ENCODE peak calls at places on chromosome 6, in five cellular contexts. One of them, this sample, is unnamed. For H3K27me3, the result is how much of the 10 kb centered on the place peaks cover.

GRCh38 chr6:139367810-139368321 is 6.6 kb downstream of the CITED2 start:
- DNase-seq in astrocyte: peak
- DNase-seq in transverse colon: no peak
- DNase-seq in body of pancreas: no peak
- DNase-seq in right lobe of liver: no peak
- DNase-seq in this sample: no peak

GRCh38 chr6:156396791-156397418 is 380.3 kb upstream of the ARID1B start:
- DNase-seq in astrocyte: no peak
- DNase-seq in right lobe of liver: no peak
- DNase-seq in body of pancreas: no peak
- DNase-seq in transverse colon: no peak
- DNase-seq in this sample: no peak

GRCh38 chr6:1485678-1486077 is 96.3 kb downstream of the FOXF2 start:
- DNase-seq in astrocyte: peak
- DNase-seq in transverse colon: no peak
- DNase-seq in right lobe of liver: no peak
- DNase-seq in body of pancreas: no peak
- DNase-seq in this sample: peak

GRCh38 chr6:41558033-41558807 is 12.0 kb downstream of the FOXP4 start:
- DNase-seq in astrocyte: peak
- DNase-seq in right lobe of liver: peak
- DNase-seq in body of pancreas: peak
- DNase-seq in transverse colon: no peak
- DNase-seq in this sample: no peak

GRCh38 chr6:56902551-56903464 is 52.1 kb upstream of the BEND6 start:
- DNase-seq in astrocyte: peak
- DNase-seq in body of pancreas: no peak
- DNase-seq in transverse colon: no peak
- DNase-seq in right lobe of liver: no peak
- DNase-seq in this sample: peak

GRCh38 chr6:47371139-47371874 is 61.6 kb upstream of the TNFRSF21 start:
- DNase-seq in right lobe of liver: no peak
- DNase-seq in astrocyte: no peak
- DNase-seq in body of pancreas: no peak
- DNase-seq in transverse colon: no peak
- DNase-seq in this sample: no peak

GRCh38 chr6:5905431-5906339 is 101.0 kb downstream of the NRN1 start:
- DNase-seq in transverse colon: peak
- DNase-seq in body of pancreas: peak
- DNase-seq in astrocyte: peak
- DNase-seq in right lobe of liver: no peak
- DNase-seq in this sample: peak

GRCh38 chr6:3813918-3814317 is 35.3 kb upstream of the FAM50B start:
- DNase-seq in right lobe of liver: no peak
- DNase-seq in body of pancreas: no peak
- DNase-seq in transverse colon: no peak
- DNase-seq in astrocyte: no peak
- DNase-seq in this sample: no peak

GRCh38 chr6:105482227-105482839 is 79.5 kb upstream of the PREP start:
- DNase-seq in transverse colon: peak
- DNase-seq in body of pancreas: peak
- DNase-seq in right lobe of liver: no peak
- DNase-seq in astrocyte: no peak
- DNase-seq in this sample: no peak

GRCh38 chr6:69622230-69622629 is 174.6 kb downstream of the LMBRD1 start:
- DNase-seq in body of pancreas: peak
- DNase-seq in right lobe of liver: no peak
- DNase-seq in transverse colon: no peak
- DNase-seq in astrocyte: no peak
- DNase-seq in this sample: no peak

GRCh38 chr6:163405412-163406309 is 8.9 kb upstream of the QKI start:
- DNase-seq in right lobe of liver: peak
- DNase-seq in body of pancreas: peak
- DNase-seq in astrocyte: no peak
- DNase-seq in transverse colon: peak
- DNase-seq in this sample: no peak

GRCh38 chr6:143545976-143546547 is 34.5 kb upstream of the FUCA2 start:
- DNase-seq in astrocyte: peak
- DNase-seq in right lobe of liver: no peak
- DNase-seq in transverse colon: no peak
- DNase-seq in body of pancreas: no peak
- DNase-seq in this sample: peak

GRCh38 chr6:89954721-89955148 is 60.5 kb downstream of the GJA10 start:
- DNase-seq in body of pancreas: no peak
- DNase-seq in astrocyte: no peak
- DNase-seq in transverse colon: no peak
- DNase-seq in right lobe of liver: no peak
- DNase-seq in this sample: peak

GRCh38 chr6:159871911-159872310 is 18.9 kb upstream of the MAS1 start:
- DNase-seq in astrocyte: peak
- DNase-seq in transverse colon: no peak
- DNase-seq in body of pancreas: no peak
- DNase-seq in right lobe of liver: no peak
- DNase-seq in this sample: no peak

GRCh38 chr6:134295953-134296553 is 21.9 kb downstream of the SGK1 start:
- DNase-seq in astrocyte: peak
- DNase-seq in body of pancreas: no peak
- DNase-seq in right lobe of liver: no peak
- DNase-seq in transverse colon: no peak
- DNase-seq in this sample: peak

GRCh38 chr6:16157909-16158308 is 29.0 kb downstream of the MYLIP start:
- DNase-seq in astrocyte: no peak
- DNase-seq in transverse colon: no peak
- DNase-seq in body of pancreas: peak
- DNase-seq in right lobe of liver: no peak
- DNase-seq in this sample: no peak

GRCh38 chr6:169087436-169088046 is 166.1 kb downstream of the THBS2 start:
- DNase-seq in right lobe of liver: no peak
- DNase-seq in transverse colon: no peak
- DNase-seq in astrocyte: peak
- DNase-seq in body of pancreas: no peak
- DNase-seq in this sample: no peak

GRCh38 chr6:144415014-144415413 is 129.9 kb downstream of the UTRN start:
- DNase-seq in transverse colon: no peak
- DNase-seq in right lobe of liver: no peak
- DNase-seq in astrocyte: peak
- DNase-seq in body of pancreas: no peak
- DNase-seq in this sample: peak

GRCh38 chr6:100658486-100658885 is 193.8 kb upstream of the SIM1 start:
- DNase-seq in transverse colon: no peak
- DNase-seq in body of pancreas: no peak
- DNase-seq in right lobe of liver: no peak
- DNase-seq in astrocyte: no peak
- DNase-seq in this sample: no peak

GRCh38 chr6:123117145-123117908 is 121.3 kb downstream of the CLVS2 start:
- DNase-seq in body of pancreas: no peak
- DNase-seq in astrocyte: no peak
- DNase-seq in right lobe of liver: no peak
- DNase-seq in transverse colon: no peak
- DNase-seq in this sample: no peak

GRCh38 chr6:27478141-27478705 is 5.3 kb upstream of the ZNF184 start:
- DNase-seq in right lobe of liver: no peak
- DNase-seq in astrocyte: peak
- DNase-seq in transverse colon: no peak
- DNase-seq in body of pancreas: no peak
- DNase-seq in this sample: peak

GRCh38 chr6:141309295-141309694 is 823.4 kb upstream of the GJE1 start:
- DNase-seq in astrocyte: no peak
- DNase-seq in right lobe of liver: no peak
- DNase-seq in transverse colon: no peak
- DNase-seq in body of pancreas: no peak
- DNase-seq in this sample: no peak

GRCh38 chr6:79425589-79426311 is 111.5 kb downstream of the LCA5 start:
- DNase-seq in right lobe of liver: no peak
- DNase-seq in astrocyte: no peak
- DNase-seq in transverse colon: no peak
- DNase-seq in body of pancreas: peak
- DNase-seq in this sample: no peak

GRCh38 chr6:168865-169455 is 123.3 kb upstream of the DUSP22 start:
- DNase-seq in body of pancreas: no peak
- DNase-seq in transverse colon: no peak
- DNase-seq in astrocyte: peak
- DNase-seq in right lobe of liver: no peak
- DNase-seq in this sample: peak

GRCh38 chr6:139743629-139744028 is 369.2 kb upstream of the CITED2 start:
- DNase-seq in body of pancreas: no peak
- DNase-seq in right lobe of liver: no peak
- DNase-seq in transverse colon: no peak
- DNase-seq in astrocyte: peak
- DNase-seq in this sample: peak

GRCh38 chr6:72621243-72622093 is at the start of gene KCNQ5:
- DNase-seq in body of pancreas: peak
- DNase-seq in right lobe of liver: peak
- DNase-seq in astrocyte: no peak
- DNase-seq in transverse colon: peak
- DNase-seq in this sample: no peak

GRCh38 chr6:3813150-3813780 is 35.9 kb upstream of the FAM50B start:
- DNase-seq in astrocyte: no peak
- DNase-seq in right lobe of liver: no peak
- DNase-seq in body of pancreas: no peak
- DNase-seq in transverse colon: no peak
- DNase-seq in this sample: peak

GRCh38 chr6:82783587-82784253 is 281.9 kb downstream of the UBE3D start:
- DNase-seq in right lobe of liver: no peak
- DNase-seq in body of pancreas: no peak
- DNase-seq in astrocyte: no peak
- DNase-seq in transverse colon: no peak
- DNase-seq in this sample: no peak

GRCh38 chr6:33732819-33733218 is 13.9 kb downstream of the IP6K3 start:
- DNase-seq in astrocyte: no peak
- DNase-seq in body of pancreas: no peak
- DNase-seq in transverse colon: no peak
- DNase-seq in right lobe of liver: no peak
- DNase-seq in this sample: no peak

GRCh38 chr6:145457556-145457955 is 277.8 kb downstream of the EPM2A start:
- DNase-seq in astrocyte: peak
- DNase-seq in right lobe of liver: no peak
- DNase-seq in transverse colon: no peak
- DNase-seq in body of pancreas: no peak
- DNase-seq in this sample: no peak

GRCh38 chr6:145454006-145454405 is 281.3 kb downstream of the EPM2A start:
- DNase-seq in astrocyte: no peak
- DNase-seq in body of pancreas: no peak
- DNase-seq in transverse colon: no peak
- DNase-seq in right lobe of liver: no peak
- DNase-seq in this sample: no peak

GRCh38 chr6:145453376-145453775 is 281.9 kb downstream of the EPM2A start:
- DNase-seq in transverse colon: no peak
- DNase-seq in astrocyte: no peak
- DNase-seq in body of pancreas: no peak
- DNase-seq in right lobe of liver: no peak
- DNase-seq in this sample: peak
- TF ChIP-seq CTCF in transverse colon: no peak
- TF ChIP-seq CTCF in astrocyte: peak
- TF ChIP-seq CTCF in body of pancreas: no peak
- TF ChIP-seq CTCF in right lobe of liver: peak
- TF ChIP-seq CTCF in this sample: no peak

DNA sequence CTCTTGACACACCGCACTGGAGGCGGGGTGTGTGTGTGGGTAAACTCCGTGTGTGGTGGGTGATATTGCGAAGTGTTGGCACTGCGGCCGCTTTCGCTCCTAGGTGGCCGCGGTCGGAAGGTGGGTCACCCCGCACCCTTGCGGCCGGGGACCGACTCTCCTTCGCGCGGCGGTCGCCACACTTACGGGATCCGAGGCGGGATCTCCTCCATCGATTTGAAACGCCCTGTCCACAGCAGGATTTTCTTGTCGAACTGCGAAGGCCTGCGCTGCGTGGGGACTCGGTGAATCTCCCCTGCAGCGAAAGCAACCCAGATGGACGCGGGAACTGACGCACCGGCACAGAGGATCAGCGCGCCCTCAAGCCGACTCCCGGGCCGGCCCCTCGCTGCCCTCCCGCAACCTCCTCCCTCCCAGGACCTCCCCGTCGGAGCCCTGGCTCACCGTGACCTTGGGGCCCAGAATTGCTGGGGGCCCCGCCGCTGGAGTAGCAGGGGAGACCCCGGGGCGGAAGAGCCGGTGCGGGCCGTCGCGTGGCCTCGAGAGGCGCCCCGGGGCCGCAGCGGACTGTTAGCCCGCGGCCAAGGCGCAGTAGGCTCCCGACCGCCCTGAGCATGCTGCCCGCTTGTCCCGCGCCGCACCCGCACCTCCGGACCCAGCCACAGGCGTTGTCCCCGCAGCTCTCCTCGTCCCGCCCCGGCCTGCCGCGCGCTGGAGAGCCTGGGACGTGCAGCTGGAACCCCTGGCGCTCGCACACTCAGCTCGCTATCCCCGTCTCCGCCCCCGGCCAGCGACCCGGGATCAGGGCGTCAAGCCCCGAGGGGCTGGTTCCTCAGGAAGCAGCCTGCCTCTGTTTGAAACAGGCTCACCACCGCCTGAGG is at the start of gene FAM162B:
- DNase-seq in transverse colon: peak
- DNase-seq in body of pancreas: peak
- DNase-seq in right lobe of liver: peak
- DNase-seq in astrocyte: peak
- DNase-seq in this sample: no peak
- H3K27me3 ChIP-seq in transverse colon: half or more
- H3K27me3 ChIP-seq in body of pancreas: under half
- H3K27me3 ChIP-seq in right lobe of liver: under half
- H3K27me3 ChIP-seq in astrocyte: under half
- H3K27me3 ChIP-seq in this sample: under half

DNA sequence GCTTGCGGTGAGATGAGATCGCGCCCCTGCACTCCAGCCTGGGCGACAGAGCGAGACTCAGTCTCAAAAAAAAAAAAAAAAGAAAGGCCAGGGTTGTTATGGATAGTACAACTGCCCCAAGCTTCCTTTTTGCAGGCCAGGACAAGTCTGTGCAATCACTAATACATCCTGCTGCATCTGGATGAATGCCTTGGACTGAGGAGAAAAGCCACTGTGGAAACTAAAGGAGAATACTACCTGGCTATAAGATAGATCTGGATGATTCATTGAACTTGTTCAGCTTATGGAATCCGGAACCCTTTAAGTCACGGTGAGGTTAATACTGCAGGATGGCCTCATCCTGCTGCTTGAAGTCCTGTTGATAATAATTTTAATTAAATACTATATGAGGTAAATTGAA is 278.2 kb downstream of the TFAP2A start:
- DNase-seq in transverse colon: no peak
- DNase-seq in astrocyte: no peak
- DNase-seq in body of pancreas: no peak
- DNase-seq in right lobe of liver: no peak
- DNase-seq in this sample: peak
- TF ChIP-seq CTCF in transverse colon: no peak
- TF ChIP-seq CTCF in astrocyte: no peak
- TF ChIP-seq CTCF in body of pancreas: no peak
- TF ChIP-seq CTCF in right lobe of liver: no peak
- TF ChIP-seq CTCF in this sample: no peak

DNA sequence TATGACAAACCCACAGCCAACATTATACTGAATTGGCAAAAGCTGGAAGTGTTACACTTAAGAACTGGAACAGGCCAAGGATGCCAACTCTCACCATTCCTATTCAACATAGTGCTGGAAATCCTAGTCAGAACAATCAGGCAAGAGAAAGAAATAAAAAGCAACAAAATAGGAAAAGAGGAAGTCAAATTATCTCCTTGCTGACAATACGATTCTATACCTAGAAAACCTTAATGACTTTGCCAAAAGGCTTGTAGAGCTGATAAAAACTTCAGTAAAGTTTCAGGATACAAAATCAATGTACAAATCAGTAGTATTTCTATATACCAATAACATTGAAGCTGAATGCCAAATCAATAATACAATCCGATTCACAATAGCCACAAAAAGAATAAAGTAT is 32.4 kb downstream of the OR5V1 start:
- DNase-seq in transverse colon: no peak
- DNase-seq in astrocyte: no peak
- DNase-seq in body of pancreas: no peak
- DNase-seq in right lobe of liver: no peak
- DNase-seq in this sample: no peak
- H3K27me3 ChIP-seq in transverse colon: under half
- H3K27me3 ChIP-seq in astrocyte: under half
- H3K27me3 ChIP-seq in body of pancreas: under half
- H3K27me3 ChIP-seq in right lobe of liver: under half
- H3K27me3 ChIP-seq in this sample: under half

This sample was measured in bronchial epithelial cell.